ENCODE peak calls at places on chromosome 11, in eight cellular contexts. One of them, this sample, is unnamed.

GRCh38 chr11:99260696-99261095 is 239.9 kb downstream of the CNTN5 start:
- DNase-seq in endothelial cell of umbilical vein: no peak
- DNase-seq in GM12891: no peak
- DNase-seq in tibial nerve: no peak
- DNase-seq in stomach: no peak
- DNase-seq in heart left ventricle: no peak
- DNase-seq in suprapubic skin: no peak
- DNase-seq in upper lobe of left lung: no peak
- DNase-seq in this sample: no peak

GRCh38 chr11:104705475-104706195 is 192.6 kb downstream of the CASP12 start:
- DNase-seq in endothelial cell of umbilical vein: peak
- DNase-seq in GM12891: peak
- DNase-seq in tibial nerve: no peak
- DNase-seq in stomach: peak
- DNase-seq in heart left ventricle: peak
- DNase-seq in suprapubic skin: no peak
- DNase-seq in upper lobe of left lung: peak
- DNase-seq in this sample: no peak

GRCh38 chr11:128424867-128425285 is 162.5 kb downstream of the ETS1 start:
- DNase-seq in endothelial cell of umbilical vein: no peak
- DNase-seq in GM12891: no peak
- DNase-seq in tibial nerve: no peak
- DNase-seq in stomach: peak
- DNase-seq in heart left ventricle: peak
- DNase-seq in suprapubic skin: no peak
- DNase-seq in upper lobe of left lung: no peak
- DNase-seq in this sample: no peak

GRCh38 chr11:118917488-118918127 is 8.1 kb downstream of the BCL9L start:
- DNase-seq in endothelial cell of umbilical vein: no peak
- DNase-seq in GM12891: no peak
- DNase-seq in tibial nerve: peak
- DNase-seq in stomach: no peak
- DNase-seq in heart left ventricle: peak
- DNase-seq in suprapubic skin: no peak
- DNase-seq in upper lobe of left lung: peak
- DNase-seq in this sample: peak

GRCh38 chr11:114075891-114076441 is 16.5 kb downstream of the ZBTB16 start:
- DNase-seq in endothelial cell of umbilical vein: peak
- DNase-seq in GM12891: no peak
- DNase-seq in tibial nerve: no peak
- DNase-seq in stomach: no peak
- DNase-seq in heart left ventricle: peak
- DNase-seq in suprapubic skin: no peak
- DNase-seq in upper lobe of left lung: peak
- DNase-seq in this sample: peak

GRCh38 chr11:12087075-12087775 is 23.2 kb upstream of the MICAL2 start:
- DNase-seq in endothelial cell of umbilical vein: peak
- DNase-seq in GM12891: no peak
- DNase-seq in tibial nerve: no peak
- DNase-seq in stomach: no peak
- DNase-seq in heart left ventricle: no peak
- DNase-seq in suprapubic skin: no peak
- DNase-seq in upper lobe of left lung: peak
- DNase-seq in this sample: peak

GRCh38 chr11:3950996-3951662 is 95.7 kb downstream of the STIM1 start:
- DNase-seq in endothelial cell of umbilical vein: no peak
- DNase-seq in GM12891: no peak
- DNase-seq in tibial nerve: no peak
- DNase-seq in stomach: no peak
- DNase-seq in heart left ventricle: no peak
- DNase-seq in suprapubic skin: no peak
- DNase-seq in upper lobe of left lung: no peak
- DNase-seq in this sample: no peak

GRCh38 chr11:116931206-116931953 is 94.0 kb upstream of the APOA1 start:
- DNase-seq in endothelial cell of umbilical vein: peak
- DNase-seq in GM12891: no peak
- DNase-seq in tibial nerve: no peak
- DNase-seq in stomach: no peak
- DNase-seq in heart left ventricle: peak
- DNase-seq in suprapubic skin: no peak
- DNase-seq in upper lobe of left lung: no peak
- DNase-seq in this sample: no peak

GRCh38 chr11:111236355-111236754 is 9.2 kb upstream of the POU2AF2 start:
- DNase-seq in endothelial cell of umbilical vein: no peak
- DNase-seq in GM12891: no peak
- DNase-seq in tibial nerve: no peak
- DNase-seq in stomach: no peak
- DNase-seq in heart left ventricle: no peak
- DNase-seq in suprapubic skin: no peak
- DNase-seq in upper lobe of left lung: no peak
- DNase-seq in this sample: no peak

GRCh38 chr11:73047773-73048371 is 94.2 kb downstream of the FCHSD2 start:
- DNase-seq in endothelial cell of umbilical vein: peak
- DNase-seq in GM12891: no peak
- DNase-seq in tibial nerve: no peak
- DNase-seq in stomach: no peak
- DNase-seq in heart left ventricle: no peak
- DNase-seq in suprapubic skin: no peak
- DNase-seq in upper lobe of left lung: no peak
- DNase-seq in this sample: no peak

GRCh38 chr11:118214210-118214914 is 10.4 kb downstream of the JAML start:
- DNase-seq in endothelial cell of umbilical vein: no peak
- DNase-seq in GM12891: no peak
- DNase-seq in tibial nerve: no peak
- DNase-seq in stomach: no peak
- DNase-seq in heart left ventricle: peak
- DNase-seq in suprapubic skin: no peak
- DNase-seq in upper lobe of left lung: peak
- DNase-seq in this sample: no peak

GRCh38 chr11:62602141-62603071 is 741 bp upstream of the MTA2 start:
- DNase-seq in endothelial cell of umbilical vein: no peak
- DNase-seq in GM12891: no peak
- DNase-seq in tibial nerve: peak
- DNase-seq in stomach: peak
- DNase-seq in heart left ventricle: peak
- DNase-seq in suprapubic skin: peak
- DNase-seq in upper lobe of left lung: peak
- DNase-seq in this sample: peak

GRCh38 chr11:75140269-75141138 is 10.4 kb upstream of the SLCO2B1 start:
- DNase-seq in endothelial cell of umbilical vein: peak
- DNase-seq in GM12891: peak
- DNase-seq in tibial nerve: peak
- DNase-seq in stomach: peak
- DNase-seq in heart left ventricle: peak
- DNase-seq in suprapubic skin: no peak
- DNase-seq in upper lobe of left lung: peak
- DNase-seq in this sample: peak

GRCh38 chr11:20854214-20854613 is 184.8 kb downstream of the NELL1 start:
- DNase-seq in endothelial cell of umbilical vein: no peak
- DNase-seq in GM12891: no peak
- DNase-seq in tibial nerve: no peak
- DNase-seq in stomach: no peak
- DNase-seq in heart left ventricle: no peak
- DNase-seq in suprapubic skin: no peak
- DNase-seq in upper lobe of left lung: no peak
- DNase-seq in this sample: no peak

GRCh38 chr11:43825217-43825816 is 55.3 kb upstream of the ALKBH3 start:
- DNase-seq in endothelial cell of umbilical vein: peak
- DNase-seq in GM12891: no peak
- DNase-seq in tibial nerve: no peak
- DNase-seq in stomach: no peak
- DNase-seq in heart left ventricle: no peak
- DNase-seq in suprapubic skin: no peak
- DNase-seq in upper lobe of left lung: no peak
- DNase-seq in this sample: no peak

GRCh38 chr11:126140106-126140931 is 71.1 kb downstream of the RPUSD4 start:
- DNase-seq in endothelial cell of umbilical vein: no peak
- DNase-seq in GM12891: no peak
- DNase-seq in tibial nerve: no peak
- DNase-seq in stomach: no peak
- DNase-seq in heart left ventricle: no peak
- DNase-seq in suprapubic skin: no peak
- DNase-seq in upper lobe of left lung: no peak
- DNase-seq in this sample: no peak

GRCh38 chr11:6505577-6506240 is 8.6 kb downstream of the DNHD1 start:
- DNase-seq in endothelial cell of umbilical vein: peak
- DNase-seq in GM12891: no peak
- DNase-seq in tibial nerve: no peak
- DNase-seq in stomach: no peak
- DNase-seq in heart left ventricle: no peak
- DNase-seq in suprapubic skin: no peak
- DNase-seq in upper lobe of left lung: no peak
- DNase-seq in this sample: no peak

GRCh38 chr11:121802542-121802941 is 313.5 kb downstream of the BLID start:
- DNase-seq in endothelial cell of umbilical vein: no peak
- DNase-seq in GM12891: no peak
- DNase-seq in tibial nerve: no peak
- DNase-seq in stomach: no peak
- DNase-seq in heart left ventricle: peak
- DNase-seq in suprapubic skin: no peak
- DNase-seq in upper lobe of left lung: peak
- DNase-seq in this sample: no peak

DNA sequence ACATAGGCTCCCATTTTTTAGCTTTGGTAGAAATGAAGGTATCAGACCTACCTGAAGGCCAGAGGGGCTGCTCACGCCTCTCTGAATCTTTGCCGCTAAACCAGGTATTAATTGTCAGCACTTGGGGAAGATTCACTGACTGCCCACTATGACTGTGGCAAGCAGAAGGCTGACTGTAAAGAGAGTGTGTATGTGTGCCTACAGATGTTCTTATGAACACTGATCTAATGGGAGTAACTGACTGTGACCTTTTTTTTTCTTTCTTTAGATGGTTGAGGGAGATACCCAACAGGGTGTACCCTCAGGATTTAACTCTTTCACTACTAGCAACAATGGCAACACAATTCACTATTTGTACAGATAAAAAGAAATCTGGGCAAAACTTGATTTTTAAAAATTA is at the start of gene RAG2:
- DNase-seq in endothelial cell of umbilical vein: no peak
- DNase-seq in GM12891: no peak
- DNase-seq in tibial nerve: no peak
- DNase-seq in stomach: no peak
- DNase-seq in heart left ventricle: no peak
- DNase-seq in suprapubic skin: no peak
- DNase-seq in upper lobe of left lung: no peak
- DNase-seq in this sample: no peak
- TF ChIP-seq POLR2A in endothelial cell of umbilical vein: no peak
- TF ChIP-seq POLR2A in GM12891: no peak
- TF ChIP-seq POLR2A in tibial nerve: no peak
- TF ChIP-seq POLR2A in stomach: no peak
- TF ChIP-seq POLR2A in heart left ventricle: no peak
- TF ChIP-seq POLR2A in suprapubic skin: no peak
- TF ChIP-seq POLR2A in upper lobe of left lung: no peak
- TF ChIP-seq POLR2A in this sample: no peak

GRCh38 chr11:65927904-65928397 is 8.7 kb downstream of the DRAP1 start:
- DNase-seq in endothelial cell of umbilical vein: no peak
- DNase-seq in GM12891: peak
- DNase-seq in tibial nerve: no peak
- DNase-seq in stomach: peak
- DNase-seq in heart left ventricle: no peak
- DNase-seq in suprapubic skin: no peak
- DNase-seq in upper lobe of left lung: peak
- DNase-seq in this sample: peak
- TF ChIP-seq POLR2A in endothelial cell of umbilical vein: no peak
- TF ChIP-seq POLR2A in GM12891: no peak
- TF ChIP-seq POLR2A in tibial nerve: no peak
- TF ChIP-seq POLR2A in stomach: no peak
- TF ChIP-seq POLR2A in heart left ventricle: no peak
- TF ChIP-seq POLR2A in suprapubic skin: no peak
- TF ChIP-seq POLR2A in upper lobe of left lung: no peak
- TF ChIP-seq POLR2A in this sample: no peak

DNA sequence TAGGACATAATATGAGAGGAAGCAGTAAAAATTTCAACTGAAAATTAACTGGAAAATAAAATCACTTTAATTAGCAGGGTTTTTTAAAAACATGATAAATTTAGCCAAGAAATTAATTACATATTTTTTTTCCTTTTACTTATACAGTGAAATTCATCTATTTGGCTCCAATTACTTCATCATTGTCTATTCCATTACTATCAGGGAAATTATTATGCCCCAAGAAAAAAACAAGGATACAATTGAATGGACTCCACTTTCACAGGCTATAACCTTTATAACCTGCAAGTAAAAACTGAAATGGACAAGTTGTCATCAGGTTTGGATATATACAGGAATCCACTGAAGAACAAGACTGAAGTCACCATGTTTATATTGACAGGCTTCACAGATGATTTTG is at the start of gene OR5T3:
- DNase-seq in endothelial cell of umbilical vein: no peak
- DNase-seq in GM12891: no peak
- DNase-seq in tibial nerve: no peak
- DNase-seq in stomach: no peak
- DNase-seq in heart left ventricle: no peak
- DNase-seq in suprapubic skin: no peak
- DNase-seq in upper lobe of left lung: no peak
- DNase-seq in this sample: no peak
- TF ChIP-seq POLR2A in endothelial cell of umbilical vein: no peak
- TF ChIP-seq POLR2A in GM12891: no peak
- TF ChIP-seq POLR2A in tibial nerve: no peak
- TF ChIP-seq POLR2A in stomach: no peak
- TF ChIP-seq POLR2A in heart left ventricle: no peak
- TF ChIP-seq POLR2A in suprapubic skin: no peak
- TF ChIP-seq POLR2A in upper lobe of left lung: no peak
- TF ChIP-seq POLR2A in this sample: no peak

DNA sequence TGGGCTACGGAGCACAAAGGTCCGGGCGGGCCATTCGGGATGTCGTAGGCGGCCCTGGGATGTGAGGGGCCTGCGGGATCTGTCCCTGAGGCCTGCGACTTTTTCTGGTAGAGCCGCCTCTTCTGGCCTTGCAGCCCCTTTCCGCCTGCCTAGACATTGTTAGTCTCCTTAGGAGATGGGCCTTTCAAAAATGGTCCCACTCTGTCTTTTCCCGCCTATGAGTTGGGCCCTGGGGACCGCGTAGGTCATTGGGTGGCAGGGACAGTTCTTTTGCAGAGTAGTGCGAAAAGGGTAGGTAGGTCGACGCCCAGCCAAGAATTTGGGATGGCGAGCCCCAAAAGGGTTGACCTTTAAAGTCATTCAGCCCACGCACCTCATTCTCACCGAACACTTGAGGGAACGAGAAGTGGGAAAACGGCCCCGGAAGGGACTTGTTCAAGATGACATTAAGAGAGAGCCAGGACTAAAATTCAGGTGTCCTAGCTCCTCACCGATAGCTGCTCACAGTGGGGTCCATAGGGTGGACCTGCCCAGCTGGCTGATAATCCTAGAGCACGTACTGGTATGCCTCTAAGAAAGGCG is 785 bp downstream of the OTUB1 start:
- DNase-seq in endothelial cell of umbilical vein: no peak
- DNase-seq in GM12891: no peak
- DNase-seq in tibial nerve: no peak
- DNase-seq in stomach: no peak
- DNase-seq in heart left ventricle: no peak
- DNase-seq in suprapubic skin: no peak
- DNase-seq in upper lobe of left lung: no peak
- DNase-seq in this sample: no peak
- TF ChIP-seq POLR2A in endothelial cell of umbilical vein: no peak
- TF ChIP-seq POLR2A in GM12891: no peak
- TF ChIP-seq POLR2A in tibial nerve: no peak
- TF ChIP-seq POLR2A in stomach: no peak
- TF ChIP-seq POLR2A in heart left ventricle: no peak
- TF ChIP-seq POLR2A in suprapubic skin: no peak
- TF ChIP-seq POLR2A in upper lobe of left lung: no peak
- TF ChIP-seq POLR2A in this sample: no peak